ENCODE peak calls at places on chromosomes 6 and 20, in seven cellular contexts. O, U, E, J, Z, Q and W are unnamed samples.

GRCh38 chr6:109143191-109143590 is 47.9 kb downstream of the CEP57L1 start:
- DNase-seq in O (no peak), U (peak), E (no peak), J (no peak), Z (no peak), Q (no peak), W (no peak)

GRCh38 chr6:15473741-15474161 is 189.1 kb downstream of the DTNBP1 start:
- DNase-seq in O (peak), U (no peak), E (no peak), J (no peak), Z (no peak), Q (peak), W (peak)

GRCh38 chr6:50815436-50816114 is 3.1 kb upstream of the TFAP2B start:
- DNase-seq in O (peak), U (no peak), E (no peak), J (no peak), Z (no peak), Q (no peak), W (no peak)

GRCh38 chr20:56360133-56360898 is 1.5 kb downstream of the FAM210B start:
- DNase-seq in O (no peak), U (no peak), E (no peak), J (no peak), Z (no peak), Q (no peak), W (no peak)

GRCh38 chr6:42366011-42366705 is 85.6 kb downstream of the TRERF1 start:
- DNase-seq in O (no peak), U (no peak), E (no peak), J (no peak), Z (no peak), Q (no peak), W (no peak)

GRCh38 chr6:6495851-6496250 is 92.7 kb upstream of the LY86 start:
- DNase-seq in O (no peak), U (no peak), E (no peak), J (no peak), Z (no peak), Q (no peak), W (no peak)

GRCh38 chr6:37998366-37998765 is 178.8 kb downstream of the ZFAND3 start:
- DNase-seq in O (no peak), U (no peak), E (no peak), J (no peak), Z (no peak), Q (no peak), W (no peak)

GRCh38 chr6:165871571-165871970 is 208.5 kb upstream of the PDE10A start:
- DNase-seq in O (no peak), U (no peak), E (no peak), J (no peak), Z (no peak), Q (no peak), W (no peak)

GRCh38 chr6:75201901-75202672 is 3.8 kb downstream of the COL12A1 start:
- DNase-seq in O (peak), U (no peak), E (no peak), J (no peak), Z (peak), Q (no peak), W (peak)

GRCh38 chr6:44598679-44599078 is 211.2 kb downstream of the CDC5L start:
- DNase-seq in O (no peak), U (no peak), E (no peak), J (no peak), Z (no peak), Q (no peak), W (no peak)